ENCODE peak calls at places on chromosome 17, in six cellular contexts. Y is amygdala; I is GOT3; Q is NCI-H1417; D is activated T-cell treated with anti-CD3 and anti-CD28 coated beads, Interleukin-2, amount 50 U/mL, for 48 hours; S is ELR. P is an unnamed sample.
A peak's percentile ranks its signal among the peaks of the same experiment; 100 is the strongest.

GRCh38 chr17:38598536-38598935 is 7.2 kb downstream of the SRCIN1 start:
- DNase-seq in Y (no peak), Q (peak; percentile 82), D (no peak), S (peak; percentile 79), I (no peak), P (peak; percentile 51)

GRCh38 chr17:17519886-17520285 is 23.7 kb upstream of the RASD1 start:
- DNase-seq in D (no peak), S (no peak), Y (no peak), Q (no peak), I (no peak), P (no peak)

GRCh38 chr17:77475012-77475976 is 334.5 kb downstream of the SEC14L1 start:
- DNase-seq in Q (no peak), Y (no peak), I (no peak), S (peak; percentile 90), D (peak; percentile 84), P (no peak)

GRCh38 chr17:45370949-45371413 is 54.2 kb upstream of the MAP3K14 start:
- DNase-seq in S (peak; percentile 75), I (no peak), Y (no peak), D (no peak), Q (no peak), P (no peak)

GRCh38 chr17:18008496-18009268 is 30.3 kb downstream of the ATPAF2 start:
- DNase-seq in I (no peak), Q (no peak), Y (no peak), S (peak; percentile 91), D (no peak), P (no peak)

GRCh38 chr17:75096082-75096625 is 8.4 kb downstream of the SLC16A5 start:
- DNase-seq in S (peak; percentile 93), D (no peak), Q (no peak), Y (no peak), I (no peak), P (no peak)

GRCh38 chr17:65170839-65171238 is 33.7 kb downstream of the RGS9 start:
- DNase-seq in S (no peak), I (no peak), D (no peak), Q (peak; percentile 64), Y (no peak), P (peak; percentile 57)

GRCh38 chr17:44310612-44311376 is 2.4 kb downstream of the RUNDC3A start:
- DNase-seq in D (no peak), Q (no peak), I (no peak), Y (no peak), S (no peak), P (no peak)

GRCh38 chr17:81230043-81230820 is 7.5 kb upstream of the CEP131 start:
- DNase-seq in I (no peak), Q (no peak), D (no peak), Y (no peak), S (no peak), P (no peak)

GRCh38 chr17:80426671-80427326 is 11.8 kb downstream of the ENDOV start:
- DNase-seq in S (peak; percentile 79), I (peak; percentile 10), Q (peak; percentile 61), Y (peak; percentile 56), D (peak; percentile 94), P (peak; percentile 23)

GRCh38 chr17:42518046-42518754 is 17.8 kb upstream of the NAGLU start:
- DNase-seq in D (no peak), Y (no peak), Q (no peak), I (peak; percentile 52), S (peak; percentile 98), P (peak; percentile 83)

GRCh38 chr17:81924557-81925532 is 2.7 kb downstream of the MAFG start:
- DNase-seq in Y (no peak), Q (no peak), D (no peak), S (no peak), I (no peak), P (no peak)

GRCh38 chr17:80709090-80709695 is 164.6 kb downstream of the RPTOR start:
- DNase-seq in Q (no peak), S (no peak), D (no peak), Y (no peak), I (no peak), P (no peak)

GRCh38 chr17:20266806-20267458 is 200.4 kb downstream of the LGALS9B start:
- DNase-seq in I (no peak), D (no peak), Q (no peak), S (peak; percentile 39), Y (no peak), P (peak; percentile 72)

GRCh38 chr17:40443988-40444899 is 994 bp downstream of the IGFBP4 start:
- DNase-seq in Y (no peak), I (no peak), Q (no peak), S (peak; percentile 33), D (peak; percentile 62), P (no peak)

GRCh38 chr17:76827736-76828135 is 40.5 kb upstream of the MGAT5B start:
- DNase-seq in I (no peak), D (no peak), S (no peak), Y (no peak), Q (no peak), P (no peak)

GRCh38 chr17:31549525-31550388 is 158.3 kb downstream of the RAB11FIP4 start:
- DNase-seq in S (peak; percentile 89), Y (peak; percentile 93), Q (peak; percentile 91), I (peak; percentile 83), D (peak; percentile 99), P (peak; percentile 74)

GRCh38 chr17:67491009-67491677 is 114.1 kb downstream of the PITPNC1 start:
- DNase-seq in D (peak; percentile 13), S (peak; percentile 99), Q (peak; percentile 61), I (peak; percentile 49), Y (peak; percentile 81), P (no peak)

GRCh38 chr17:47253541-47254402 is at the start of gene ITGB3:
- DNase-seq in D (peak; percentile 79), S (peak; percentile 91), I (peak; percentile 56), Q (peak; percentile 79), Y (peak; percentile 47), P (no peak)

GRCh38 chr17:79670537-79671386 is 59.9 kb upstream of the RBFOX3 start:
- DNase-seq in I (no peak), S (no peak), Q (peak; percentile 51), Y (no peak), D (no peak), P (peak; percentile 83)

GRCh38 chr17:39351508-39351907 is 49.9 kb downstream of the FBXL20 start:
- DNase-seq in Y (no peak), Q (no peak), D (no peak), S (no peak), I (no peak), P (no peak)

GRCh38 chr17:2195729-2196128 is 107.9 kb downstream of the SMG6 start:
- DNase-seq in I (no peak), Y (no peak), S (no peak), Q (no peak), D (peak; percentile 75), P (no peak)

GRCh38 chr17:66647391-66647983 is 187.4 kb upstream of the CACNG5 start:
- DNase-seq in Q (no peak), S (no peak), D (no peak), I (no peak), Y (no peak), P (no peak)

GRCh38 chr17:68394608-68395331 is 62.5 kb downstream of the WIPI1 start:
- DNase-seq in Q (no peak), Y (no peak), S (no peak), I (no peak), D (no peak), P (no peak)

GRCh38 chr17:72922223-72922622 is 170.3 kb downstream of the SLC39A11 start:
- DNase-seq in Q (no peak), S (no peak), D (no peak), Y (no peak), I (no peak), P (no peak)

GRCh38 chr17:37134050-37134449 is 185.3 kb downstream of the AATF start:
- DNase-seq in I (no peak), Y (no peak), S (no peak), Q (no peak), D (no peak), P (no peak)

GRCh38 chr17:74354123-74354522 is 7.5 kb downstream of the BTBD17 start:
- DNase-seq in Q (no peak), I (no peak), Y (no peak), D (peak; percentile 80), S (peak; percentile 5), P (no peak)